ENCODE peak calls at places on chromosomes 5 and 9, in seven cellular contexts. R is heart left ventricle, U is psoas muscle, L is right lobe of liver, K is astrocyte, Q is keratinocyte, X is cardiac muscle cell. Y is an unnamed sample.
A peak's percentile ranks its signal among the peaks of the same experiment; 100 is the strongest.

GRCh38 chr9:126319651-126320050 is 7.0 kb upstream of the MVB12B start:
- DNase-seq in X (no peak), L (no peak), U (no peak), R (no peak), K (no peak), Q (no peak), Y (no peak)

GRCh38 chr5:150412319-150413175 is at the start of gene CD74:
- DNase-seq in X (peak; percentile 56), R (peak; percentile 83), L (peak; percentile 82), K (no peak), U (peak; percentile 75), Q (no peak), Y (peak; percentile 37)

GRCh38 chr9:129994947-129995346 is 48.0 kb downstream of the FNBP1 start:
- DNase-seq in Q (no peak), K (no peak), X (no peak), U (no peak), L (no peak), R (no peak), Y (no peak)

GRCh38 chr5:168467755-168468280 is 18.5 kb upstream of the RARS1 start:
- DNase-seq in U (no peak), K (no peak), L (no peak), R (no peak), X (no peak), Q (no peak), Y (no peak)

GRCh38 chr9:7452378-7452777 is 347.2 kb downstream of the DMAC1 start:
- DNase-seq in R (no peak), X (peak; percentile 60), Q (no peak), L (no peak), U (no peak), K (peak; percentile 34), Y (no peak)

GRCh38 chr9:80492221-80492620 is 920.5 kb downstream of the TLE4 start:
- DNase-seq in U (no peak), R (peak; percentile 37), X (peak; percentile 34), Q (no peak), K (peak; percentile 14), L (peak; percentile 15), Y (peak; percentile 16)

GRCh38 chr9:92444841-92445240 is 20.6 kb upstream of the OMD start:
- DNase-seq in R (no peak), L (no peak), U (no peak), Q (no peak), X (no peak), K (no peak), Y (no peak)

GRCh38 chr5:90932052-90932699 is 373.6 kb downstream of the ADGRV1 start:
- DNase-seq in U (no peak), X (peak; percentile 72), Q (no peak), L (peak; percentile 17), R (no peak), K (peak; percentile 15), Y (peak; percentile 93)

GRCh38 chr5:86679949-86680348 is 62.2 kb downstream of the COX7C start:
- DNase-seq in Q (no peak), X (no peak), U (no peak), R (no peak), L (no peak), K (no peak), Y (no peak)

GRCh38 chr9:130765135-130766030 is 69.7 kb upstream of the ABL1 start:
- DNase-seq in Q (no peak), L (no peak), R (no peak), K (peak; percentile 87), X (peak; percentile 34), U (no peak), Y (no peak)

GRCh38 chr9:137521405-137521985 is 28.7 kb downstream of the PNPLA7 start:
- DNase-seq in L (no peak), X (no peak), Q (no peak), U (no peak), R (no peak), K (no peak), Y (no peak)

GRCh38 chr9:93043122-93043521 is 15.4 kb upstream of the SUSD3 start:
- DNase-seq in X (no peak), R (no peak), L (no peak), K (no peak), Q (no peak), U (no peak), Y (no peak)

GRCh38 chr9:132647806-132648205 is 22.0 kb downstream of the DDX31 start:
- DNase-seq in K (no peak), Q (no peak), U (no peak), L (no peak), X (peak; percentile 44), R (no peak), Y (peak; percentile 10)

GRCh38 chr9:132648283-132648682 is 21.5 kb downstream of the DDX31 start:
- DNase-seq in R (no peak), Q (no peak), K (no peak), U (no peak), X (no peak), L (no peak), Y (no peak)

GRCh38 chr9:132648685-132649084 is 21.1 kb downstream of the DDX31 start:
- DNase-seq in Q (no peak), U (no peak), K (no peak), L (no peak), X (no peak), R (no peak), Y (peak; percentile 14)

GRCh38 chr9:132647355-132647754 is 22.4 kb downstream of the DDX31 start:
- DNase-seq in K (peak; percentile 99), R (no peak), U (no peak), X (peak; percentile 97), Q (peak; percentile 88), L (no peak), Y (peak; percentile 91)

GRCh38 chr9:132651259-132651658 is 18.5 kb downstream of the DDX31 start:
- DNase-seq in Q (no peak), L (no peak), K (peak; percentile 93), X (peak; percentile 95), U (no peak), R (no peak), Y (peak; percentile 78)
- TF ChIP-seq CTCF in Q (peak; percentile 46), L (peak; percentile 31), K (peak; percentile 56), X (peak; percentile 72), U (peak; percentile 4), R (no peak), Y (peak; percentile 74)

GRCh38 chr9:133538851-133539250 is 4.3 kb downstream of the ADAMTSL2 start:
- DNase-seq in U (no peak), R (no peak), Q (no peak), K (no peak), X (no peak), L (no peak), Y (no peak)
- H3K27me3 ChIP-seq in U (no peaks in the 10 kb centered on the region), R (no peaks in the 10 kb centered on the region), Q (peaks cover 46% of the 10 kb centered on the region), K (no peaks in the 10 kb centered on the region), X (no peaks in the 10 kb centered on the region), L (no peaks in the 10 kb centered on the region), Y (peaks cover 12% of the 10 kb centered on the region)

GRCh38 chr9:4927043-4927471 is 58.0 kb upstream of the JAK2 start:
- DNase-seq in Q (no peak), U (no peak), L (no peak), X (peak; percentile 22), K (no peak), R (no peak), Y (no peak)
- H3K4me1 ChIP-seq in Q (no peaks in the 10 kb centered on the region), U (peaks cover 19% of the 10 kb centered on the region), L (no peaks in the 10 kb centered on the region), X (peaks cover 34% of the 10 kb centered on the region), K (no peaks in the 10 kb centered on the region), R (no peaks in the 10 kb centered on the region), Y (peaks cover 44% of the 10 kb centered on the region)

GRCh38 chr9:107142896-107143603 is 140.0 kb upstream of the RAD23B start:
- DNase-seq in U (no peak), R (no peak), X (peak; percentile 73), L (no peak), Q (no peak), K (peak; percentile 14), Y (no peak)

GRCh38 chr9:107142430-107142829 is 140.6 kb upstream of the RAD23B start:
- DNase-seq in R (no peak), X (peak; percentile 49), K (no peak), U (no peak), L (no peak), Q (no peak), Y (no peak)

GRCh38 chr9:107144475-107144874 is 138.6 kb upstream of the RAD23B start:
- DNase-seq in L (no peak), K (no peak), X (no peak), U (no peak), R (no peak), Q (no peak), Y (no peak)

GRCh38 chr9:107138261-107138992 is 144.7 kb upstream of the RAD23B start:
- DNase-seq in R (no peak), K (peak; percentile 10), Q (no peak), X (peak; percentile 36), U (no peak), L (peak; percentile 51), Y (no peak)

GRCh38 chr9:107141967-107142366 is 141.1 kb upstream of the RAD23B start:
- DNase-seq in K (no peak), U (no peak), L (no peak), Q (no peak), R (no peak), X (peak; percentile 14), Y (peak; percentile 11)
- TF ChIP-seq CTCF in K (peak; percentile 11), U (no peak), L (no peak), Q (peak; percentile 25), R (no peak), X (peak; percentile 21), Y (peak; percentile 38)

GRCh38 chr9:132171702-132172101 is 9.8 kb downstream of the NTNG2 start:
- DNase-seq in X (no peak), U (no peak), R (no peak), L (no peak), Q (no peak), K (no peak), Y (no peak)

GRCh38 chr9:132172185-132172584 is 10.3 kb downstream of the NTNG2 start:
- DNase-seq in X (no peak), Q (no peak), R (no peak), L (no peak), U (no peak), K (no peak), Y (no peak)

GRCh38 chr9:132181796-132182521 is 20.1 kb downstream of the NTNG2 start:
- DNase-seq in L (no peak), R (peak; percentile 83), X (peak; percentile 73), Q (no peak), K (no peak), U (no peak), Y (no peak)

GRCh38 chr9:132175431-132175830 is 13.6 kb downstream of the NTNG2 start:
- DNase-seq in L (no peak), U (no peak), K (no peak), R (no peak), X (no peak), Q (no peak), Y (no peak)

GRCh38 chr9:132176338-132176737 is 14.5 kb downstream of the NTNG2 start:
- DNase-seq in Q (no peak), L (no peak), X (no peak), K (no peak), U (no peak), R (no peak), Y (no peak)
- H3K27me3 ChIP-seq in Q (peaks cover 34% of the 10 kb centered on the region), L (no peaks in the 10 kb centered on the region), X (no peaks in the 10 kb centered on the region), K (peaks cover 18% of the 10 kb centered on the region), U (peaks cover 9% of the 10 kb centered on the region), R (no peaks in the 10 kb centered on the region), Y (no peaks in the 10 kb centered on the region)